ENCODE peak calls at places on chromosome 10, in six cellular contexts. P is neural progenitor cell, Z is PC-3, H is fibroblast of lung, T is SK-N-SH, B is A549. U is an unnamed sample.

GRCh38 chr10:69567920-69568319 is 5.3 kb downstream of the NEUROG3 start:
- DNase-seq in P (peak; percentile 92), Z (peak; percentile 81), H (peak; percentile 45), T (no peak), B (peak; percentile 41), U (no peak)

GRCh38 chr10:63264852-63265617 is 131.9 kb downstream of the NRBF2 start:
- DNase-seq in P (peak; percentile 51), Z (peak; percentile 83), H (peak; percentile 63), T (peak; percentile 46), B (peak; percentile 70), U (peak; percentile 90)

GRCh38 chr10:130782467-130782866 is 529.1 kb downstream of the TCERG1L start:
- DNase-seq in P (peak; percentile 36), Z (no peak), H (no peak), T (no peak), B (peak; percentile 11), U (peak; percentile 59)

GRCh38 chr10:71985542-71986250 is 21.5 kb downstream of the CHST3 start:
- DNase-seq in P (no peak), Z (no peak), H (peak; percentile 76), T (no peak), B (no peak), U (no peak)

GRCh38 chr10:93993782-93994668 is at the start of gene PLCE1:
- DNase-seq in P (peak; percentile 80), Z (peak; percentile 69), H (peak; percentile 31), T (peak; percentile 88), B (peak; percentile 46), U (no peak)

GRCh38 chr10:56823849-56824248 is 462.8 kb upstream of the ZWINT start:
- DNase-seq in P (peak; percentile 42), Z (peak; percentile 28), H (no peak), T (peak; percentile 4), B (peak; percentile 17), U (peak; percentile 56)

GRCh38 chr10:75772153-75772887 is 340.9 kb downstream of the LRMDA start:
- DNase-seq in P (no peak), Z (peak; percentile 68), H (no peak), T (no peak), B (no peak), U (no peak)

GRCh38 chr10:19930936-19931859 is 115.0 kb downstream of the PLXDC2 start:
- DNase-seq in P (no peak), Z (peak; percentile 20), H (peak; percentile 81), T (peak; percentile 5), B (no peak), U (no peak)

GRCh38 chr10:93071674-93072224 is 1.9 kb upstream of the CYP26A1 start:
- DNase-seq in P (peak; percentile 90), Z (peak; percentile 64), H (no peak), T (peak; percentile 80), B (peak; percentile 43), U (no peak)

GRCh38 chr10:118430190-118430589 is 88.1 kb upstream of the FAM204A start:
- DNase-seq in P (no peak), Z (no peak), H (no peak), T (no peak), B (no peak), U (no peak)

GRCh38 chr10:109898666-109899577 is 24.4 kb downstream of the XPNPEP1 start:
- DNase-seq in P (no peak), Z (no peak), H (no peak), T (no peak), B (no peak), U (no peak)

GRCh38 chr10:10605551-10606081 is 412.1 kb upstream of the CELF2 start:
- DNase-seq in P (no peak), Z (no peak), H (peak; percentile 88), T (no peak), B (no peak), U (no peak)

GRCh38 chr10:4807803-4808507 is 18.1 kb upstream of the AKR1E2 start:
- DNase-seq in P (no peak), Z (peak; percentile 74), H (peak; percentile 94), T (no peak), B (peak; percentile 66), U (no peak)

GRCh38 chr10:83983578-83984255 is 155.6 kb upstream of the GHITM start:
- DNase-seq in P (no peak), Z (no peak), H (peak; percentile 30), T (no peak), B (peak; percentile 5), U (no peak)

GRCh38 chr10:102504179-102504975 is 605 bp downstream of the SUFU start:
- DNase-seq in P (peak; percentile 86), Z (no peak), H (peak; percentile 28), T (peak; percentile 44), B (no peak), U (peak; percentile 63)

GRCh38 chr10:3222068-3222467 is 49.5 kb upstream of the PITRM1 start:
- DNase-seq in P (peak; percentile 34), Z (no peak), H (peak; percentile 33), T (no peak), B (peak; percentile 41), U (peak; percentile 62)

GRCh38 chr10:117734626-117735405 is 192.3 kb downstream of the EMX2 start:
- DNase-seq in P (peak; percentile 64), Z (no peak), H (no peak), T (no peak), B (no peak), U (no peak)

GRCh38 chr10:92153-92552 is 43.1 kb upstream of the TUBB8 start:
- DNase-seq in P (no peak), Z (no peak), H (no peak), T (no peak), B (no peak), U (peak; percentile 11)

GRCh38 chr10:48215148-48215982 is 59.1 kb downstream of the FRMPD2 start:
- DNase-seq in P (peak; percentile 72), Z (peak; percentile 72), H (peak; percentile 17), T (peak; percentile 40), B (peak; percentile 46), U (peak; percentile 84)

GRCh38 chr10:73730153-73730906 is 13.8 kb upstream of the SEC24C start:
- DNase-seq in P (peak; percentile 92), Z (peak; percentile 100), H (peak; percentile 89), T (peak; percentile 83), B (peak; percentile 93), U (peak; percentile 97)

GRCh38 chr10:72740526-72740925 is 48.6 kb downstream of the MCU start:
- DNase-seq in P (peak; percentile 20), Z (peak; percentile 68), H (peak; percentile 72), T (no peak), B (peak; percentile 55), U (no peak)

GRCh38 chr10:1198453-1199344 is 142.5 kb downstream of the WDR37 start:
- DNase-seq in P (peak; percentile 41), Z (no peak), H (no peak), T (no peak), B (no peak), U (no peak)

GRCh38 chr10:21363753-21364104 is 161.8 kb downstream of the SKIDA1 start:
- DNase-seq in P (no peak), Z (peak; percentile 34), H (no peak), T (no peak), B (peak; percentile 69), U (no peak)

GRCh38 chr10:114404171-114405010 is at the start of gene AFAP1L2:
- DNase-seq in P (peak; percentile 63), Z (peak; percentile 27), H (peak; percentile 32), T (peak; percentile 84), B (peak; percentile 64), U (no peak)

GRCh38 chr10:65355141-65355680 is 1570.6 kb upstream of the LRRTM3 start:
- DNase-seq in P (peak; percentile 8), Z (no peak), H (no peak), T (no peak), B (no peak), U (peak; percentile 39)

GRCh38 chr10:34758447-34758996 is 56.6 kb downstream of the PARD3 start:
- DNase-seq in P (no peak), Z (peak; percentile 100), H (peak; percentile 96), T (no peak), B (peak; percentile 92), U (peak; percentile 51)

GRCh38 chr10:33229252-33229943 is 105.1 kb downstream of the NRP1 start:
- DNase-seq in P (no peak), Z (peak; percentile 77), H (peak; percentile 83), T (no peak), B (no peak), U (no peak)

GRCh38 chr10:44752451-44753441 is 158.4 kb upstream of the TMEM72 start:
- DNase-seq in P (no peak), Z (peak; percentile 98), H (peak; percentile 100), T (no peak), B (peak; percentile 11), U (no peak)

GRCh38 chr10:46301056-46301645 is 14.4 kb downstream of the ANTXRL start:
- DNase-seq in P (no peak), Z (no peak), H (no peak), T (no peak), B (no peak), U (no peak)

GRCh38 chr10:89122431-89123066 is 84.6 kb downstream of the CH25H start:
- DNase-seq in P (no peak), Z (peak; percentile 20), H (peak; percentile 42), T (no peak), B (no peak), U (no peak)

GRCh38 chr10:13990392-13990805 is 340.3 kb downstream of the FRMD4A start:
- DNase-seq in P (peak; percentile 21), Z (no peak), H (peak; percentile 23), T (no peak), B (no peak), U (no peak)

GRCh38 chr10:49230004-49230403 is 41.8 kb upstream of the TMEM273 start:
- DNase-seq in P (no peak), Z (no peak), H (no peak), T (no peak), B (no peak), U (no peak)

GRCh38 chr10:123573236-123574147 is 92.7 kb upstream of the GPR26 start:
- DNase-seq in P (peak; percentile 80), Z (peak; percentile 91), H (no peak), T (peak; percentile 51), B (peak; percentile 70), U (peak; percentile 76)

GRCh38 chr10:97483526-97483925 is 14.7 kb downstream of the MMS19 start:
- DNase-seq in P (no peak), Z (no peak), H (no peak), T (no peak), B (no peak), U (no peak)
- H3K9me3 ChIP-seq in P (no peaks in the 10 kb centered on the region), Z (no peaks in the 10 kb centered on the region), H (no peaks in the 10 kb centered on the region), T (no peaks in the 10 kb centered on the region), B (no peaks in the 10 kb centered on the region), U (no peaks in the 10 kb centered on the region)

GRCh38 chr10:78566216-78567135 is 502.3 kb upstream of the ZMIZ1 start:
- DNase-seq in P (no peak), Z (no peak), H (no peak), T (peak; percentile 36), B (no peak), U (no peak)
- H3K4me2 ChIP-seq in P (no peak overlapping the region), Z (no peak overlapping the region), H (no peak overlapping the region), T (no peak overlapping the region), B (no peak overlapping the region), U (no peak overlapping the region)

GRCh38 chr10:6384031-6384430 is 181.3 kb downstream of the PFKFB3 start:
- DNase-seq in P (no peak), Z (no peak), H (no peak), T (no peak), B (no peak), U (no peak)
- H3K9me3 ChIP-seq in P (peaks cover 5% of the 10 kb centered on the region), Z (no peaks in the 10 kb centered on the region), H (no peaks in the 10 kb centered on the region), T (peaks cover 5% of the 10 kb centered on the region), B (peaks cover 33% of the 10 kb centered on the region), U (peaks cover 7% of the 10 kb centered on the region)

DNA sequence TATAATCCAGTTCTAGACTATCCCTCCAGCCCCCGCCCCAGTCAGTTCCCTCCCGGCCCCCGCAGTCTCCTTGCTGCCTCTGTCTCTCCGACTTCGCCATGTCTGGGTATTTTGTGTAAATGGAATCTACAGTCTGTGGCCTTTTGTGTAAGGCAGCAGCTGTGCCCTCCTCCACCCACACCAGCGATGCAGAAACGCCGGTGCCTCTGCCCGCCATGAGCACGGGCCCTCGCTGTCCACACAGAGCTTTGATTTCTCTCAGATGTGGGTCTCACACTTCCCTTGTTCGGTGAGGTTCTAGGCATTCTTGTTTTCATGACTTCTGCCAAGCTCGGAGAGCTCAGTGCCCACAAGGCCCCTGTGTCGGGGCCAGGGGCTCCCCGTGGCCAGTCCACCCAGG is 37.8 kb downstream of the NKX6-2 start:
- DNase-seq in P (no peak), Z (no peak), H (no peak), T (no peak), B (no peak), U (no peak)
- H3K4me2 ChIP-seq in P (no peak overlapping the region), Z (no peak overlapping the region), H (no peak overlapping the region), T (no peak overlapping the region), B (no peak overlapping the region), U (no peak overlapping the region)